ENCODE peak calls at places on chromosomes 3 and 15, in eight cellular contexts. One of them, this sample, is unnamed.

GRCh38 chr3:122058294-122058693 is 3.1 kb downstream of the CD86 start:
- DNase-seq in activated T-helper 1 cell treated with anti-CD3 and anti-CD28 coated beads, Interleukin-12 subunit alpha, Interleukin-12 subunit beta, Interleukin-2, Interleukin-4 antibody, amounts not matched to agents 30 ng/mL and 10 ng/mL and 1 ng/mL, durations not matched to agents 14 hours and 24 hours and 36 hours: no peak
- DNase-seq in NT2/D1: no peak
- DNase-seq in stimulated activated CD4-positive, alpha-beta T cell treated with anti-CD3 and anti-CD28 coated beads, TNF-alpha, amount 100 ng/mL, for 1 hour: no peak
- DNase-seq in SW480: no peak
- DNase-seq in AG08396: no peak
- DNase-seq in left lobe of liver: no peak
- DNase-seq in fibroblast of mammary gland: no peak
- DNase-seq in this sample: no peak

GRCh38 chr15:66603301-66604179 is 37.7 kb upstream of the LCTL start:
- DNase-seq in activated T-helper 1 cell treated with anti-CD3 and anti-CD28 coated beads, Interleukin-12 subunit alpha, Interleukin-12 subunit beta, Interleukin-2, Interleukin-4 antibody, amounts not matched to agents 30 ng/mL and 10 ng/mL and 1 ng/mL, durations not matched to agents 14 hours and 24 hours and 36 hours: peak
- DNase-seq in NT2/D1: peak
- DNase-seq in stimulated activated CD4-positive, alpha-beta T cell treated with anti-CD3 and anti-CD28 coated beads, TNF-alpha, amount 100 ng/mL, for 1 hour: peak
- DNase-seq in SW480: peak
- DNase-seq in AG08396: peak
- DNase-seq in left lobe of liver: peak
- DNase-seq in fibroblast of mammary gland: peak
- DNase-seq in this sample: no peak

GRCh38 chr3:133930341-133930933 is 34.8 kb upstream of the RAB6B start:
- DNase-seq in activated T-helper 1 cell treated with anti-CD3 and anti-CD28 coated beads, Interleukin-12 subunit alpha, Interleukin-12 subunit beta, Interleukin-2, Interleukin-4 antibody, amounts not matched to agents 30 ng/mL and 10 ng/mL and 1 ng/mL, durations not matched to agents 14 hours and 24 hours and 36 hours: no peak
- DNase-seq in NT2/D1: peak
- DNase-seq in stimulated activated CD4-positive, alpha-beta T cell treated with anti-CD3 and anti-CD28 coated beads, TNF-alpha, amount 100 ng/mL, for 1 hour: no peak
- DNase-seq in SW480: peak
- DNase-seq in AG08396: peak
- DNase-seq in left lobe of liver: peak
- DNase-seq in fibroblast of mammary gland: peak
- DNase-seq in this sample: no peak

GRCh38 chr15:64695571-64695992 is 79.8 kb downstream of the RBPMS2 start:
- DNase-seq in activated T-helper 1 cell treated with anti-CD3 and anti-CD28 coated beads, Interleukin-12 subunit alpha, Interleukin-12 subunit beta, Interleukin-2, Interleukin-4 antibody, amounts not matched to agents 30 ng/mL and 10 ng/mL and 1 ng/mL, durations not matched to agents 14 hours and 24 hours and 36 hours: no peak
- DNase-seq in NT2/D1: no peak
- DNase-seq in stimulated activated CD4-positive, alpha-beta T cell treated with anti-CD3 and anti-CD28 coated beads, TNF-alpha, amount 100 ng/mL, for 1 hour: no peak
- DNase-seq in SW480: no peak
- DNase-seq in AG08396: no peak
- DNase-seq in left lobe of liver: no peak
- DNase-seq in fibroblast of mammary gland: no peak
- DNase-seq in this sample: no peak

GRCh38 chr15:62067448-62068044 is 769 bp downstream of the C2CD4A start:
- DNase-seq in activated T-helper 1 cell treated with anti-CD3 and anti-CD28 coated beads, Interleukin-12 subunit alpha, Interleukin-12 subunit beta, Interleukin-2, Interleukin-4 antibody, amounts not matched to agents 30 ng/mL and 10 ng/mL and 1 ng/mL, durations not matched to agents 14 hours and 24 hours and 36 hours: peak
- DNase-seq in NT2/D1: no peak
- DNase-seq in stimulated activated CD4-positive, alpha-beta T cell treated with anti-CD3 and anti-CD28 coated beads, TNF-alpha, amount 100 ng/mL, for 1 hour: no peak
- DNase-seq in SW480: peak
- DNase-seq in AG08396: no peak
- DNase-seq in left lobe of liver: peak
- DNase-seq in fibroblast of mammary gland: no peak
- DNase-seq in this sample: no peak

GRCh38 chr3:64297563-64297962 is 72.3 kb upstream of the PRICKLE2 start:
- DNase-seq in activated T-helper 1 cell treated with anti-CD3 and anti-CD28 coated beads, Interleukin-12 subunit alpha, Interleukin-12 subunit beta, Interleukin-2, Interleukin-4 antibody, amounts not matched to agents 30 ng/mL and 10 ng/mL and 1 ng/mL, durations not matched to agents 14 hours and 24 hours and 36 hours: no peak
- DNase-seq in NT2/D1: no peak
- DNase-seq in stimulated activated CD4-positive, alpha-beta T cell treated with anti-CD3 and anti-CD28 coated beads, TNF-alpha, amount 100 ng/mL, for 1 hour: no peak
- DNase-seq in SW480: no peak
- DNase-seq in AG08396: no peak
- DNase-seq in left lobe of liver: no peak
- DNase-seq in fibroblast of mammary gland: no peak
- DNase-seq in this sample: no peak

GRCh38 chr15:85607141-85607806 is 187.5 kb downstream of the KLHL25 start:
- DNase-seq in activated T-helper 1 cell treated with anti-CD3 and anti-CD28 coated beads, Interleukin-12 subunit alpha, Interleukin-12 subunit beta, Interleukin-2, Interleukin-4 antibody, amounts not matched to agents 30 ng/mL and 10 ng/mL and 1 ng/mL, durations not matched to agents 14 hours and 24 hours and 36 hours: no peak
- DNase-seq in NT2/D1: no peak
- DNase-seq in stimulated activated CD4-positive, alpha-beta T cell treated with anti-CD3 and anti-CD28 coated beads, TNF-alpha, amount 100 ng/mL, for 1 hour: no peak
- DNase-seq in SW480: no peak
- DNase-seq in AG08396: no peak
- DNase-seq in left lobe of liver: no peak
- DNase-seq in fibroblast of mammary gland: peak
- DNase-seq in this sample: no peak

GRCh38 chr3:150147776-150148175 is 177.1 kb upstream of the PFN2 start:
- DNase-seq in activated T-helper 1 cell treated with anti-CD3 and anti-CD28 coated beads, Interleukin-12 subunit alpha, Interleukin-12 subunit beta, Interleukin-2, Interleukin-4 antibody, amounts not matched to agents 30 ng/mL and 10 ng/mL and 1 ng/mL, durations not matched to agents 14 hours and 24 hours and 36 hours: no peak
- DNase-seq in NT2/D1: no peak
- DNase-seq in stimulated activated CD4-positive, alpha-beta T cell treated with anti-CD3 and anti-CD28 coated beads, TNF-alpha, amount 100 ng/mL, for 1 hour: no peak
- DNase-seq in SW480: no peak
- DNase-seq in AG08396: peak
- DNase-seq in left lobe of liver: no peak
- DNase-seq in fibroblast of mammary gland: peak
- DNase-seq in this sample: peak

GRCh38 chr3:22373827-22374226 is 622.8 kb upstream of the ZNF385D start:
- DNase-seq in activated T-helper 1 cell treated with anti-CD3 and anti-CD28 coated beads, Interleukin-12 subunit alpha, Interleukin-12 subunit beta, Interleukin-2, Interleukin-4 antibody, amounts not matched to agents 30 ng/mL and 10 ng/mL and 1 ng/mL, durations not matched to agents 14 hours and 24 hours and 36 hours: no peak
- DNase-seq in NT2/D1: no peak
- DNase-seq in stimulated activated CD4-positive, alpha-beta T cell treated with anti-CD3 and anti-CD28 coated beads, TNF-alpha, amount 100 ng/mL, for 1 hour: no peak
- DNase-seq in SW480: no peak
- DNase-seq in AG08396: no peak
- DNase-seq in left lobe of liver: no peak
- DNase-seq in fibroblast of mammary gland: no peak
- DNase-seq in this sample: no peak

GRCh38 chr3:11300970-11301369 is 28.8 kb downstream of the ATG7 start:
- DNase-seq in activated T-helper 1 cell treated with anti-CD3 and anti-CD28 coated beads, Interleukin-12 subunit alpha, Interleukin-12 subunit beta, Interleukin-2, Interleukin-4 antibody, amounts not matched to agents 30 ng/mL and 10 ng/mL and 1 ng/mL, durations not matched to agents 14 hours and 24 hours and 36 hours: no peak
- DNase-seq in NT2/D1: no peak
- DNase-seq in stimulated activated CD4-positive, alpha-beta T cell treated with anti-CD3 and anti-CD28 coated beads, TNF-alpha, amount 100 ng/mL, for 1 hour: no peak
- DNase-seq in SW480: no peak
- DNase-seq in AG08396: peak
- DNase-seq in left lobe of liver: no peak
- DNase-seq in fibroblast of mammary gland: no peak
- DNase-seq in this sample: no peak

GRCh38 chr15:99055555-99056134 is 48.1 kb upstream of the PGPEP1L start:
- DNase-seq in activated T-helper 1 cell treated with anti-CD3 and anti-CD28 coated beads, Interleukin-12 subunit alpha, Interleukin-12 subunit beta, Interleukin-2, Interleukin-4 antibody, amounts not matched to agents 30 ng/mL and 10 ng/mL and 1 ng/mL, durations not matched to agents 14 hours and 24 hours and 36 hours: no peak
- DNase-seq in NT2/D1: no peak
- DNase-seq in stimulated activated CD4-positive, alpha-beta T cell treated with anti-CD3 and anti-CD28 coated beads, TNF-alpha, amount 100 ng/mL, for 1 hour: no peak
- DNase-seq in SW480: no peak
- DNase-seq in AG08396: no peak
- DNase-seq in left lobe of liver: no peak
- DNase-seq in fibroblast of mammary gland: no peak
- DNase-seq in this sample: no peak

GRCh38 chr3:196619213-196619612 is 20.3 kb upstream of the NRROS start:
- DNase-seq in activated T-helper 1 cell treated with anti-CD3 and anti-CD28 coated beads, Interleukin-12 subunit alpha, Interleukin-12 subunit beta, Interleukin-2, Interleukin-4 antibody, amounts not matched to agents 30 ng/mL and 10 ng/mL and 1 ng/mL, durations not matched to agents 14 hours and 24 hours and 36 hours: no peak
- DNase-seq in NT2/D1: no peak
- DNase-seq in stimulated activated CD4-positive, alpha-beta T cell treated with anti-CD3 and anti-CD28 coated beads, TNF-alpha, amount 100 ng/mL, for 1 hour: no peak
- DNase-seq in SW480: no peak
- DNase-seq in AG08396: no peak
- DNase-seq in left lobe of liver: no peak
- DNase-seq in fibroblast of mammary gland: no peak
- DNase-seq in this sample: no peak

GRCh38 chr15:69538381-69538780 is 85.8 kb downstream of the RPLP1 start:
- DNase-seq in activated T-helper 1 cell treated with anti-CD3 and anti-CD28 coated beads, Interleukin-12 subunit alpha, Interleukin-12 subunit beta, Interleukin-2, Interleukin-4 antibody, amounts not matched to agents 30 ng/mL and 10 ng/mL and 1 ng/mL, durations not matched to agents 14 hours and 24 hours and 36 hours: no peak
- DNase-seq in NT2/D1: no peak
- DNase-seq in stimulated activated CD4-positive, alpha-beta T cell treated with anti-CD3 and anti-CD28 coated beads, TNF-alpha, amount 100 ng/mL, for 1 hour: no peak
- DNase-seq in SW480: no peak
- DNase-seq in AG08396: no peak
- DNase-seq in left lobe of liver: no peak
- DNase-seq in fibroblast of mammary gland: no peak
- DNase-seq in this sample: no peak

GRCh38 chr3:186962445-186962844 is 32.1 kb downstream of the ST6GAL1 start:
- DNase-seq in activated T-helper 1 cell treated with anti-CD3 and anti-CD28 coated beads, Interleukin-12 subunit alpha, Interleukin-12 subunit beta, Interleukin-2, Interleukin-4 antibody, amounts not matched to agents 30 ng/mL and 10 ng/mL and 1 ng/mL, durations not matched to agents 14 hours and 24 hours and 36 hours: no peak
- DNase-seq in NT2/D1: no peak
- DNase-seq in stimulated activated CD4-positive, alpha-beta T cell treated with anti-CD3 and anti-CD28 coated beads, TNF-alpha, amount 100 ng/mL, for 1 hour: no peak
- DNase-seq in SW480: no peak
- DNase-seq in AG08396: no peak
- DNase-seq in left lobe of liver: no peak
- DNase-seq in fibroblast of mammary gland: no peak
- DNase-seq in this sample: no peak

GRCh38 chr3:33173672-33174071 is 44.9 kb downstream of the SUSD5 start:
- DNase-seq in activated T-helper 1 cell treated with anti-CD3 and anti-CD28 coated beads, Interleukin-12 subunit alpha, Interleukin-12 subunit beta, Interleukin-2, Interleukin-4 antibody, amounts not matched to agents 30 ng/mL and 10 ng/mL and 1 ng/mL, durations not matched to agents 14 hours and 24 hours and 36 hours: no peak
- DNase-seq in NT2/D1: no peak
- DNase-seq in stimulated activated CD4-positive, alpha-beta T cell treated with anti-CD3 and anti-CD28 coated beads, TNF-alpha, amount 100 ng/mL, for 1 hour: no peak
- DNase-seq in SW480: no peak
- DNase-seq in AG08396: no peak
- DNase-seq in left lobe of liver: no peak
- DNase-seq in fibroblast of mammary gland: no peak
- DNase-seq in this sample: no peak

GRCh38 chr15:90822204-90822955 is 46.0 kb upstream of the FURIN start:
- DNase-seq in activated T-helper 1 cell treated with anti-CD3 and anti-CD28 coated beads, Interleukin-12 subunit alpha, Interleukin-12 subunit beta, Interleukin-2, Interleukin-4 antibody, amounts not matched to agents 30 ng/mL and 10 ng/mL and 1 ng/mL, durations not matched to agents 14 hours and 24 hours and 36 hours: no peak
- DNase-seq in NT2/D1: no peak
- DNase-seq in stimulated activated CD4-positive, alpha-beta T cell treated with anti-CD3 and anti-CD28 coated beads, TNF-alpha, amount 100 ng/mL, for 1 hour: no peak
- DNase-seq in SW480: no peak
- DNase-seq in AG08396: no peak
- DNase-seq in left lobe of liver: no peak
- DNase-seq in fibroblast of mammary gland: no peak
- DNase-seq in this sample: no peak

GRCh38 chr3:149638401-149639092 is 19.3 kb downstream of the WWTR1 start:
- DNase-seq in activated T-helper 1 cell treated with anti-CD3 and anti-CD28 coated beads, Interleukin-12 subunit alpha, Interleukin-12 subunit beta, Interleukin-2, Interleukin-4 antibody, amounts not matched to agents 30 ng/mL and 10 ng/mL and 1 ng/mL, durations not matched to agents 14 hours and 24 hours and 36 hours: no peak
- DNase-seq in NT2/D1: no peak
- DNase-seq in stimulated activated CD4-positive, alpha-beta T cell treated with anti-CD3 and anti-CD28 coated beads, TNF-alpha, amount 100 ng/mL, for 1 hour: no peak
- DNase-seq in SW480: peak
- DNase-seq in AG08396: peak
- DNase-seq in left lobe of liver: peak
- DNase-seq in fibroblast of mammary gland: peak
- DNase-seq in this sample: no peak

GRCh38 chr3:111903067-111903511 is 44.0 kb downstream of the PHLDB2 start:
- DNase-seq in activated T-helper 1 cell treated with anti-CD3 and anti-CD28 coated beads, Interleukin-12 subunit alpha, Interleukin-12 subunit beta, Interleukin-2, Interleukin-4 antibody, amounts not matched to agents 30 ng/mL and 10 ng/mL and 1 ng/mL, durations not matched to agents 14 hours and 24 hours and 36 hours: no peak
- DNase-seq in NT2/D1: no peak
- DNase-seq in stimulated activated CD4-positive, alpha-beta T cell treated with anti-CD3 and anti-CD28 coated beads, TNF-alpha, amount 100 ng/mL, for 1 hour: no peak
- DNase-seq in SW480: peak
- DNase-seq in AG08396: peak
- DNase-seq in left lobe of liver: no peak
- DNase-seq in fibroblast of mammary gland: peak
- DNase-seq in this sample: peak

GRCh38 chr15:31461911-31462480 is 135.4 kb downstream of the KLF13 start:
- DNase-seq in activated T-helper 1 cell treated with anti-CD3 and anti-CD28 coated beads, Interleukin-12 subunit alpha, Interleukin-12 subunit beta, Interleukin-2, Interleukin-4 antibody, amounts not matched to agents 30 ng/mL and 10 ng/mL and 1 ng/mL, durations not matched to agents 14 hours and 24 hours and 36 hours: no peak
- DNase-seq in NT2/D1: no peak
- DNase-seq in stimulated activated CD4-positive, alpha-beta T cell treated with anti-CD3 and anti-CD28 coated beads, TNF-alpha, amount 100 ng/mL, for 1 hour: no peak
- DNase-seq in SW480: no peak
- DNase-seq in AG08396: no peak
- DNase-seq in left lobe of liver: peak
- DNase-seq in fibroblast of mammary gland: no peak
- DNase-seq in this sample: no peak

GRCh38 chr15:71226536-71227455 is 111.5 kb downstream of the THSD4 start:
- DNase-seq in activated T-helper 1 cell treated with anti-CD3 and anti-CD28 coated beads, Interleukin-12 subunit alpha, Interleukin-12 subunit beta, Interleukin-2, Interleukin-4 antibody, amounts not matched to agents 30 ng/mL and 10 ng/mL and 1 ng/mL, durations not matched to agents 14 hours and 24 hours and 36 hours: no peak
- DNase-seq in NT2/D1: no peak
- DNase-seq in stimulated activated CD4-positive, alpha-beta T cell treated with anti-CD3 and anti-CD28 coated beads, TNF-alpha, amount 100 ng/mL, for 1 hour: no peak
- DNase-seq in SW480: no peak
- DNase-seq in AG08396: no peak
- DNase-seq in left lobe of liver: no peak
- DNase-seq in fibroblast of mammary gland: no peak
- DNase-seq in this sample: no peak

GRCh38 chr3:9012521-9012920 is 49.2 kb upstream of the RAD18 start:
- DNase-seq in activated T-helper 1 cell treated with anti-CD3 and anti-CD28 coated beads, Interleukin-12 subunit alpha, Interleukin-12 subunit beta, Interleukin-2, Interleukin-4 antibody, amounts not matched to agents 30 ng/mL and 10 ng/mL and 1 ng/mL, durations not matched to agents 14 hours and 24 hours and 36 hours: no peak
- DNase-seq in NT2/D1: no peak
- DNase-seq in stimulated activated CD4-positive, alpha-beta T cell treated with anti-CD3 and anti-CD28 coated beads, TNF-alpha, amount 100 ng/mL, for 1 hour: no peak
- DNase-seq in SW480: no peak
- DNase-seq in AG08396: no peak
- DNase-seq in left lobe of liver: no peak
- DNase-seq in fibroblast of mammary gland: no peak
- DNase-seq in this sample: no peak

GRCh38 chr3:188453431-188454384 is 299.8 kb downstream of the LPP start:
- DNase-seq in activated T-helper 1 cell treated with anti-CD3 and anti-CD28 coated beads, Interleukin-12 subunit alpha, Interleukin-12 subunit beta, Interleukin-2, Interleukin-4 antibody, amounts not matched to agents 30 ng/mL and 10 ng/mL and 1 ng/mL, durations not matched to agents 14 hours and 24 hours and 36 hours: no peak
- DNase-seq in NT2/D1: no peak
- DNase-seq in stimulated activated CD4-positive, alpha-beta T cell treated with anti-CD3 and anti-CD28 coated beads, TNF-alpha, amount 100 ng/mL, for 1 hour: no peak
- DNase-seq in SW480: no peak
- DNase-seq in AG08396: no peak
- DNase-seq in left lobe of liver: no peak
- DNase-seq in fibroblast of mammary gland: no peak
- DNase-seq in this sample: no peak

GRCh38 chr15:91716536-91716935 is 137.0 kb upstream of the SLCO3A1 start:
- DNase-seq in activated T-helper 1 cell treated with anti-CD3 and anti-CD28 coated beads, Interleukin-12 subunit alpha, Interleukin-12 subunit beta, Interleukin-2, Interleukin-4 antibody, amounts not matched to agents 30 ng/mL and 10 ng/mL and 1 ng/mL, durations not matched to agents 14 hours and 24 hours and 36 hours: no peak
- DNase-seq in NT2/D1: no peak
- DNase-seq in stimulated activated CD4-positive, alpha-beta T cell treated with anti-CD3 and anti-CD28 coated beads, TNF-alpha, amount 100 ng/mL, for 1 hour: no peak
- DNase-seq in SW480: no peak
- DNase-seq in AG08396: no peak
- DNase-seq in left lobe of liver: no peak
- DNase-seq in fibroblast of mammary gland: no peak
- DNase-seq in this sample: no peak

GRCh38 chr15:44340410-44340809 is 51.9 kb downstream of the GOLM2 start:
- DNase-seq in activated T-helper 1 cell treated with anti-CD3 and anti-CD28 coated beads, Interleukin-12 subunit alpha, Interleukin-12 subunit beta, Interleukin-2, Interleukin-4 antibody, amounts not matched to agents 30 ng/mL and 10 ng/mL and 1 ng/mL, durations not matched to agents 14 hours and 24 hours and 36 hours: no peak
- DNase-seq in NT2/D1: no peak
- DNase-seq in stimulated activated CD4-positive, alpha-beta T cell treated with anti-CD3 and anti-CD28 coated beads, TNF-alpha, amount 100 ng/mL, for 1 hour: no peak
- DNase-seq in SW480: no peak
- DNase-seq in AG08396: peak
- DNase-seq in left lobe of liver: no peak
- DNase-seq in fibroblast of mammary gland: peak
- DNase-seq in this sample: peak

GRCh38 chr15:69537085-69537484 is 84.5 kb downstream of the RPLP1 start:
- DNase-seq in activated T-helper 1 cell treated with anti-CD3 and anti-CD28 coated beads, Interleukin-12 subunit alpha, Interleukin-12 subunit beta, Interleukin-2, Interleukin-4 antibody, amounts not matched to agents 30 ng/mL and 10 ng/mL and 1 ng/mL, durations not matched to agents 14 hours and 24 hours and 36 hours: no peak
- DNase-seq in NT2/D1: no peak
- DNase-seq in stimulated activated CD4-positive, alpha-beta T cell treated with anti-CD3 and anti-CD28 coated beads, TNF-alpha, amount 100 ng/mL, for 1 hour: no peak
- DNase-seq in SW480: no peak
- DNase-seq in AG08396: no peak
- DNase-seq in left lobe of liver: no peak
- DNase-seq in fibroblast of mammary gland: no peak
- DNase-seq in this sample: no peak

GRCh38 chr15:96047255-96047931 is 283.1 kb upstream of the NR2F2 start:
- DNase-seq in activated T-helper 1 cell treated with anti-CD3 and anti-CD28 coated beads, Interleukin-12 subunit alpha, Interleukin-12 subunit beta, Interleukin-2, Interleukin-4 antibody, amounts not matched to agents 30 ng/mL and 10 ng/mL and 1 ng/mL, durations not matched to agents 14 hours and 24 hours and 36 hours: no peak
- DNase-seq in NT2/D1: no peak
- DNase-seq in stimulated activated CD4-positive, alpha-beta T cell treated with anti-CD3 and anti-CD28 coated beads, TNF-alpha, amount 100 ng/mL, for 1 hour: no peak
- DNase-seq in SW480: no peak
- DNase-seq in AG08396: peak
- DNase-seq in left lobe of liver: no peak
- DNase-seq in fibroblast of mammary gland: peak
- DNase-seq in this sample: peak

GRCh38 chr15:99248000-99248727 is 1.2 kb downstream of the TTC23 start:
- DNase-seq in activated T-helper 1 cell treated with anti-CD3 and anti-CD28 coated beads, Interleukin-12 subunit alpha, Interleukin-12 subunit beta, Interleukin-2, Interleukin-4 antibody, amounts not matched to agents 30 ng/mL and 10 ng/mL and 1 ng/mL, durations not matched to agents 14 hours and 24 hours and 36 hours: no peak
- DNase-seq in NT2/D1: no peak
- DNase-seq in stimulated activated CD4-positive, alpha-beta T cell treated with anti-CD3 and anti-CD28 coated beads, TNF-alpha, amount 100 ng/mL, for 1 hour: no peak
- DNase-seq in SW480: no peak
- DNase-seq in AG08396: no peak
- DNase-seq in left lobe of liver: no peak
- DNase-seq in fibroblast of mammary gland: no peak
- DNase-seq in this sample: no peak

GRCh38 chr3:111924283-111924682 is 54.5 kb upstream of the ABHD10 start:
- DNase-seq in activated T-helper 1 cell treated with anti-CD3 and anti-CD28 coated beads, Interleukin-12 subunit alpha, Interleukin-12 subunit beta, Interleukin-2, Interleukin-4 antibody, amounts not matched to agents 30 ng/mL and 10 ng/mL and 1 ng/mL, durations not matched to agents 14 hours and 24 hours and 36 hours: no peak
- DNase-seq in NT2/D1: no peak
- DNase-seq in stimulated activated CD4-positive, alpha-beta T cell treated with anti-CD3 and anti-CD28 coated beads, TNF-alpha, amount 100 ng/mL, for 1 hour: no peak
- DNase-seq in SW480: peak
- DNase-seq in AG08396: no peak
- DNase-seq in left lobe of liver: peak
- DNase-seq in fibroblast of mammary gland: no peak
- DNase-seq in this sample: no peak

GRCh38 chr3:72345237-72345878 is 502.9 kb downstream of the SHQ1 start:
- DNase-seq in activated T-helper 1 cell treated with anti-CD3 and anti-CD28 coated beads, Interleukin-12 subunit alpha, Interleukin-12 subunit beta, Interleukin-2, Interleukin-4 antibody, amounts not matched to agents 30 ng/mL and 10 ng/mL and 1 ng/mL, durations not matched to agents 14 hours and 24 hours and 36 hours: no peak
- DNase-seq in NT2/D1: no peak
- DNase-seq in stimulated activated CD4-positive, alpha-beta T cell treated with anti-CD3 and anti-CD28 coated beads, TNF-alpha, amount 100 ng/mL, for 1 hour: no peak
- DNase-seq in SW480: no peak
- DNase-seq in AG08396: no peak
- DNase-seq in left lobe of liver: no peak
- DNase-seq in fibroblast of mammary gland: peak
- DNase-seq in this sample: no peak

GRCh38 chr3:176275113-176275512 is 922.2 kb downstream of the TBL1XR1 start:
- DNase-seq in activated T-helper 1 cell treated with anti-CD3 and anti-CD28 coated beads, Interleukin-12 subunit alpha, Interleukin-12 subunit beta, Interleukin-2, Interleukin-4 antibody, amounts not matched to agents 30 ng/mL and 10 ng/mL and 1 ng/mL, durations not matched to agents 14 hours and 24 hours and 36 hours: no peak
- DNase-seq in NT2/D1: no peak
- DNase-seq in stimulated activated CD4-positive, alpha-beta T cell treated with anti-CD3 and anti-CD28 coated beads, TNF-alpha, amount 100 ng/mL, for 1 hour: no peak
- DNase-seq in SW480: no peak
- DNase-seq in AG08396: no peak
- DNase-seq in left lobe of liver: no peak
- DNase-seq in fibroblast of mammary gland: no peak
- DNase-seq in this sample: no peak

GRCh38 chr3:142958707-142959106 is 4.8 kb downstream of the PAQR9 start:
- DNase-seq in activated T-helper 1 cell treated with anti-CD3 and anti-CD28 coated beads, Interleukin-12 subunit alpha, Interleukin-12 subunit beta, Interleukin-2, Interleukin-4 antibody, amounts not matched to agents 30 ng/mL and 10 ng/mL and 1 ng/mL, durations not matched to agents 14 hours and 24 hours and 36 hours: no peak
- DNase-seq in NT2/D1: no peak
- DNase-seq in stimulated activated CD4-positive, alpha-beta T cell treated with anti-CD3 and anti-CD28 coated beads, TNF-alpha, amount 100 ng/mL, for 1 hour: no peak
- DNase-seq in SW480: peak
- DNase-seq in AG08396: peak
- DNase-seq in left lobe of liver: no peak
- DNase-seq in fibroblast of mammary gland: peak
- DNase-seq in this sample: peak

GRCh38 chr3:39637807-39638206 is 170.3 kb downstream of the MOBP start:
- DNase-seq in activated T-helper 1 cell treated with anti-CD3 and anti-CD28 coated beads, Interleukin-12 subunit alpha, Interleukin-12 subunit beta, Interleukin-2, Interleukin-4 antibody, amounts not matched to agents 30 ng/mL and 10 ng/mL and 1 ng/mL, durations not matched to agents 14 hours and 24 hours and 36 hours: no peak
- DNase-seq in NT2/D1: no peak
- DNase-seq in stimulated activated CD4-positive, alpha-beta T cell treated with anti-CD3 and anti-CD28 coated beads, TNF-alpha, amount 100 ng/mL, for 1 hour: no peak
- DNase-seq in SW480: peak
- DNase-seq in AG08396: peak
- DNase-seq in left lobe of liver: no peak
- DNase-seq in fibroblast of mammary gland: peak
- DNase-seq in this sample: peak